ENCODE peak calls at places on chromosomes 4 and X, in nine cellular contexts. R is neuronal stem cell, X is left lung, D is suprapubic skin, F is esophagus squamous epithelium, V is MM.1S, N is spleen, J is GM23248, W is Karpas-422. E is an unnamed sample.

GRCh38 chr4:173403051-173403450 is 4.1 kb upstream of the SCRG1 start:
- DNase-seq in R (no peak), X (no peak), D (no peak), F (no peak), V (no peak), N (no peak), J (peak; percentile 54), W (no peak), E (no peak)

GRCh38 chrX:1496076-1496475 is 40.9 kb downstream of the P2RY8 start:
- DNase-seq in R (no peak), X (no peak), D (no peak), F (no peak), V (no peak), N (peak; percentile 61), J (no peak), W (no peak), E (no peak)

GRCh38 chrX:15985937-15986336 is 131.3 kb upstream of the AP1S2 start:
- DNase-seq in R (no peak), X (no peak), D (no peak), F (no peak), V (no peak), N (no peak), J (no peak), W (no peak), E (no peak)

GRCh38 chr4:152099555-152099954 is 338.7 kb upstream of the GATB start:
- DNase-seq in R (no peak), X (no peak), D (no peak), F (no peak), V (no peak), N (no peak), J (no peak), W (no peak), E (no peak)

GRCh38 chrX:40996886-40997530 is 88.2 kb upstream of the USP9X start:
- DNase-seq in R (peak; percentile 15), X (no peak), D (no peak), F (no peak), V (no peak), N (no peak), J (peak; percentile 66), W (peak; percentile 80), E (peak; percentile 62)

GRCh38 chrX:30713061-30713525 is 59.9 kb downstream of the GK start:
- DNase-seq in R (peak; percentile 3), X (no peak), D (no peak), F (no peak), V (peak; percentile 83), N (no peak), J (peak; percentile 73), W (peak; percentile 73), E (peak; percentile 79)

GRCh38 chr4:74640111-74640903 is 154.0 kb downstream of the BTC start:
- DNase-seq in R (no peak), X (no peak), D (no peak), F (no peak), V (no peak), N (no peak), J (peak; percentile 63), W (no peak), E (no peak)

GRCh38 chrX:119427024-119427794 is 28.1 kb downstream of the SLC25A43 start:
- DNase-seq in R (no peak), X (no peak), D (no peak), F (no peak), V (peak; percentile 9), N (peak; percentile 76), J (peak; percentile 26), W (no peak), E (no peak)

GRCh38 chr4:150974750-150975149 is 40.3 kb downstream of the LRBA start:
- DNase-seq in R (no peak), X (no peak), D (no peak), F (no peak), V (peak; percentile 74), N (no peak), J (no peak), W (no peak), E (no peak)

GRCh38 chrX:76253432-76253831 is 80.6 kb downstream of the PBDC1 start:
- DNase-seq in R (peak; percentile 23), X (no peak), D (no peak), F (no peak), V (peak; percentile 52), N (no peak), J (peak; percentile 38), W (peak; percentile 88), E (peak; percentile 73)

GRCh38 chrX:9995855-9996339 is 28.7 kb downstream of the CLDN34 start:
- DNase-seq in R (no peak), X (peak; percentile 93), D (peak; percentile 87), F (no peak), V (peak; percentile 43), N (peak; percentile 93), J (peak; percentile 85), W (peak; percentile 84), E (peak; percentile 93)

GRCh38 chr4:79597266-79597665 is 189.2 kb upstream of the GK2 start:
- DNase-seq in R (no peak), X (no peak), D (no peak), F (no peak), V (no peak), N (no peak), J (peak; percentile 27), W (no peak), E (no peak)

GRCh38 chr4:24856586-24856985 is 56.3 kb downstream of the CCDC149 start:
- DNase-seq in R (no peak), X (no peak), D (no peak), F (no peak), V (peak; percentile 47), N (no peak), J (peak; percentile 29), W (no peak), E (peak; percentile 55)

GRCh38 chrX:39678914-39679313 is 418.8 kb downstream of the BCOR start:
- DNase-seq in R (no peak), X (no peak), D (no peak), F (no peak), V (no peak), N (no peak), J (no peak), W (peak; percentile 12), E (no peak)

GRCh38 chrX:68735266-68735665 is 87.8 kb downstream of the STARD8 start:
- DNase-seq in R (no peak), X (no peak), D (no peak), F (no peak), V (no peak), N (no peak), J (no peak), W (no peak), E (no peak)

GRCh38 chr4:15341022-15341732 is 86.7 kb upstream of the C1QTNF7 start:
- DNase-seq in R (no peak), X (no peak), D (no peak), F (no peak), V (no peak), N (no peak), J (no peak), W (no peak), E (no peak)

DNA sequence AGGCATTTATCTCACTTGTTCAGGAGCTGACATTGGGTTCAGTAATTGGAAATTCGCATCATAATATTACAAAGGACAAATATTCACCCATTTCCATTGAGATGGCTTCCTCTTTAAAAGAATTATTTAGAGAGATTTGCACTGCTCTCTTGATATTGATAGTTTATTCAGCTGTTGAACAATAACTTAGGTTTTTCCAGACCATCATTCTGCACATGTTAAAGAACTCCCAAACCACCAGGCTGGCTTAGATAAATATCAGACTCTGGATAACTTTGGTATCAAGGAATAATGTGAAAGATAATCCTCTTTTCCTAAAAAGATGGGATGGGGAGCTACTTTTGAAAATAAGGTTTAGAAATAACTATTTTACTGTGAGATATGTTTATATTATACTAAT is 154.0 kb downstream of the GASK1B start:
- DNase-seq in R (no peak), X (no peak), D (no peak), F (no peak), V (no peak), N (no peak), J (no peak), W (no peak), E (no peak)
- H3K27ac ChIP-seq in R (no peak overlapping the region), X (no peak overlapping the region), D (no peak overlapping the region), F (no peak overlapping the region), V (no peak overlapping the region), N (no peak overlapping the region), J (no peak overlapping the region), W (no peak overlapping the region), E (peak overlapping the region; percentile 61)

GRCh38 chr4:156942991-156943390 is 28.6 kb downstream of the PDGFC start:
- DNase-seq in R (no peak), X (no peak), D (no peak), F (no peak), V (no peak), N (no peak), J (no peak), W (no peak), E (no peak)

GRCh38 chr4:156939151-156939550 is 32.4 kb downstream of the PDGFC start:
- DNase-seq in R (no peak), X (no peak), D (no peak), F (no peak), V (no peak), N (no peak), J (peak; percentile 44), W (no peak), E (no peak)

GRCh38 chr4:156934259-156934635 is 37.4 kb downstream of the PDGFC start:
- DNase-seq in R (no peak), X (no peak), D (no peak), F (no peak), V (no peak), N (no peak), J (no peak), W (no peak), E (no peak)

GRCh38 chr4:156941940-156942548 is 29.6 kb downstream of the PDGFC start:
- DNase-seq in R (peak; percentile 26), X (peak; percentile 38), D (no peak), F (no peak), V (no peak), N (no peak), J (no peak), W (no peak), E (peak; percentile 73)

GRCh38 chr4:156939801-156940200 is 31.8 kb downstream of the PDGFC start:
- DNase-seq in R (no peak), X (no peak), D (no peak), F (no peak), V (no peak), N (no peak), J (peak; percentile 53), W (no peak), E (no peak)
- H3K4me1 ChIP-seq in R (peaks cover 2% of the 10 kb centered on the region), X (peaks cover 3% of the 10 kb centered on the region), D (peaks cover 19% of the 10 kb centered on the region), F (peaks cover 37% of the 10 kb centered on the region), V (no peaks in the 10 kb centered on the region), N (no peaks in the 10 kb centered on the region), J (peaks cover 29% of the 10 kb centered on the region), W (no peaks in the 10 kb centered on the region), E (no peaks in the 10 kb centered on the region)

DNA sequence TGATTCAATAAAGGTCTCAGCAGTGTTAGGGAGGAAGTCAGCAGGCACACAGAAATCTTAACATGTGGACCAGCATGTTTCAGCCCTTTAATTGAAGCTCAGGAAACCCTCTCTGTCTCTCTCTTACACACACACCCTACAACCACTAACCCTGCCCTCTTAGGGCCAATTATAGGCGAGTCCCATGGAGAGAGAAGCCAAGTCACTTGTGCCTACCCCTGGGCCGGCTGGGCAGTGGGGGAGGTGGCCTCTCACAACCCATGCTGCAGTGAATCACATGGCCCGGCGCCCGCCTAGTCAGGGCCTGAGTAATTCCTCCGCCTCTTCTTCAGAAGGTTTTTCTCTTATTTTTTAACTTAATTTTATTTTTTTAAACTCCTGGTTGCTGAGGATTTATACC is 3.7 kb downstream of the FGD1 start:
- DNase-seq in R (no peak), X (peak; percentile 62), D (no peak), F (no peak), V (no peak), N (no peak), J (peak; percentile 87), W (no peak), E (no peak)
- H3K27ac ChIP-seq in R (no peak overlapping the region), X (no peak overlapping the region), D (no peak overlapping the region), F (no peak overlapping the region), V (no peak overlapping the region), N (no peak overlapping the region), J (peak overlapping the region; percentile 89), W (no peak overlapping the region), E (no peak overlapping the region)

GRCh38 chr4:183995489-183996049 is 90.5 kb downstream of the STOX2 start:
- DNase-seq in R (no peak), X (no peak), D (no peak), F (no peak), V (no peak), N (no peak), J (no peak), W (no peak), E (no peak)
- H3K4me1 ChIP-seq in R (no peaks in the 10 kb centered on the region), X (no peaks in the 10 kb centered on the region), D (no peaks in the 10 kb centered on the region), F (no peaks in the 10 kb centered on the region), V (no peaks in the 10 kb centered on the region), N (peaks cover 5% of the 10 kb centered on the region), J (no peaks in the 10 kb centered on the region), W (no peaks in the 10 kb centered on the region), E (no peaks in the 10 kb centered on the region)